ENCODE peak calls at places on chromosomes 5 and 9, in five cellular contexts. One of them, this sample, is unnamed.

GRCh38 chr9:126775926-126776325 is 28.9 kb upstream of the ZBTB43 start:
- DNase-seq in stimulated activated CD4-positive, alpha-beta T cell treated with anti-CD3 and anti-CD28 coated beads, Interleukin-15, amount 100 ng/mL, for 48 hours: no peak
- DNase-seq in hepatocyte: no peak
- DNase-seq in GM03348: no peak
- DNase-seq in NCI-H2081: no peak
- DNase-seq in this sample: no peak

GRCh38 chr9:130243015-130243881 is 22.3 kb upstream of the HMCN2 start:
- DNase-seq in stimulated activated CD4-positive, alpha-beta T cell treated with anti-CD3 and anti-CD28 coated beads, Interleukin-15, amount 100 ng/mL, for 48 hours: peak; percentile 80
- DNase-seq in hepatocyte: peak; percentile 86
- DNase-seq in GM03348: peak; percentile 82
- DNase-seq in NCI-H2081: peak; percentile 61
- DNase-seq in this sample: peak; percentile 86

GRCh38 chr5:41835625-41836024 is 34.6 kb downstream of the OXCT1 start:
- DNase-seq in stimulated activated CD4-positive, alpha-beta T cell treated with anti-CD3 and anti-CD28 coated beads, Interleukin-15, amount 100 ng/mL, for 48 hours: no peak
- DNase-seq in hepatocyte: peak; percentile 66
- DNase-seq in GM03348: peak; percentile 70
- DNase-seq in NCI-H2081: no peak
- DNase-seq in this sample: peak; percentile 94

GRCh38 chr5:77991084-77991483 is 214.9 kb upstream of the TBCA start:
- DNase-seq in stimulated activated CD4-positive, alpha-beta T cell treated with anti-CD3 and anti-CD28 coated beads, Interleukin-15, amount 100 ng/mL, for 48 hours: no peak
- DNase-seq in hepatocyte: no peak
- DNase-seq in GM03348: no peak
- DNase-seq in NCI-H2081: no peak
- DNase-seq in this sample: no peak

GRCh38 chr5:107218457-107219193 is 452.1 kb downstream of the EFNA5 start:
- DNase-seq in stimulated activated CD4-positive, alpha-beta T cell treated with anti-CD3 and anti-CD28 coated beads, Interleukin-15, amount 100 ng/mL, for 48 hours: no peak
- DNase-seq in hepatocyte: no peak
- DNase-seq in GM03348: no peak
- DNase-seq in NCI-H2081: no peak
- DNase-seq in this sample: no peak

GRCh38 chr5:62560786-62561185 is 17.8 kb upstream of the LRRC70 start:
- DNase-seq in stimulated activated CD4-positive, alpha-beta T cell treated with anti-CD3 and anti-CD28 coated beads, Interleukin-15, amount 100 ng/mL, for 48 hours: no peak
- DNase-seq in hepatocyte: no peak
- DNase-seq in GM03348: no peak
- DNase-seq in NCI-H2081: no peak
- DNase-seq in this sample: no peak

GRCh38 chr5:72282878-72283277 is 37.2 kb downstream of the MRPS27 start:
- DNase-seq in stimulated activated CD4-positive, alpha-beta T cell treated with anti-CD3 and anti-CD28 coated beads, Interleukin-15, amount 100 ng/mL, for 48 hours: no peak
- DNase-seq in hepatocyte: no peak
- DNase-seq in GM03348: peak; percentile 11
- DNase-seq in NCI-H2081: no peak
- DNase-seq in this sample: no peak

GRCh38 chr9:94611638-94612068 is 18.0 kb upstream of the FBP2 start:
- DNase-seq in stimulated activated CD4-positive, alpha-beta T cell treated with anti-CD3 and anti-CD28 coated beads, Interleukin-15, amount 100 ng/mL, for 48 hours: peak; percentile 64
- DNase-seq in hepatocyte: no peak
- DNase-seq in GM03348: no peak
- DNase-seq in NCI-H2081: no peak
- DNase-seq in this sample: no peak

GRCh38 chr5:177071671-177072385 is 14.9 kb upstream of the FGFR4 start:
- DNase-seq in stimulated activated CD4-positive, alpha-beta T cell treated with anti-CD3 and anti-CD28 coated beads, Interleukin-15, amount 100 ng/mL, for 48 hours: peak; percentile 62
- DNase-seq in hepatocyte: peak; percentile 92
- DNase-seq in GM03348: peak; percentile 84
- DNase-seq in NCI-H2081: peak; percentile 78
- DNase-seq in this sample: peak; percentile 88

GRCh38 chr5:107118184-107118902 is 552.4 kb downstream of the EFNA5 start:
- DNase-seq in stimulated activated CD4-positive, alpha-beta T cell treated with anti-CD3 and anti-CD28 coated beads, Interleukin-15, amount 100 ng/mL, for 48 hours: no peak
- DNase-seq in hepatocyte: no peak
- DNase-seq in GM03348: no peak
- DNase-seq in NCI-H2081: no peak
- DNase-seq in this sample: no peak

GRCh38 chr5:67308988-67309688 is 112.5 kb upstream of the CD180 start:
- DNase-seq in stimulated activated CD4-positive, alpha-beta T cell treated with anti-CD3 and anti-CD28 coated beads, Interleukin-15, amount 100 ng/mL, for 48 hours: no peak
- DNase-seq in hepatocyte: no peak
- DNase-seq in GM03348: no peak
- DNase-seq in NCI-H2081: no peak
- DNase-seq in this sample: no peak

GRCh38 chr5:153267506-153267905 is 223.0 kb upstream of the GRIA1 start:
- DNase-seq in stimulated activated CD4-positive, alpha-beta T cell treated with anti-CD3 and anti-CD28 coated beads, Interleukin-15, amount 100 ng/mL, for 48 hours: no peak
- DNase-seq in hepatocyte: peak; percentile 6
- DNase-seq in GM03348: no peak
- DNase-seq in NCI-H2081: no peak
- DNase-seq in this sample: no peak

GRCh38 chr5:106399381-106399780 is 1271.4 kb downstream of the EFNA5 start:
- DNase-seq in stimulated activated CD4-positive, alpha-beta T cell treated with anti-CD3 and anti-CD28 coated beads, Interleukin-15, amount 100 ng/mL, for 48 hours: no peak
- DNase-seq in hepatocyte: no peak
- DNase-seq in GM03348: peak; percentile 7
- DNase-seq in NCI-H2081: no peak
- DNase-seq in this sample: no peak

GRCh38 chr5:132065951-132066701 is 5.7 kb downstream of the IL3 start:
- DNase-seq in stimulated activated CD4-positive, alpha-beta T cell treated with anti-CD3 and anti-CD28 coated beads, Interleukin-15, amount 100 ng/mL, for 48 hours: no peak
- DNase-seq in hepatocyte: no peak
- DNase-seq in GM03348: no peak
- DNase-seq in NCI-H2081: no peak
- DNase-seq in this sample: no peak

GRCh38 chr9:134374301-134375010 is 48.2 kb downstream of the RXRA start:
- DNase-seq in stimulated activated CD4-positive, alpha-beta T cell treated with anti-CD3 and anti-CD28 coated beads, Interleukin-15, amount 100 ng/mL, for 48 hours: no peak
- DNase-seq in hepatocyte: no peak
- DNase-seq in GM03348: no peak
- DNase-seq in NCI-H2081: no peak
- DNase-seq in this sample: no peak